ENCODE peak calls at places on chromosomes 16 and 17, in five cellular contexts. S is prostate gland, C is GM12878, G is HepG2, B is transverse colon. R is an unnamed sample.

GRCh38 chr17:36892112-36892838 is 45.0 kb upstream of the LHX1 start:
- DNase-seq in S (no peak), C (no peak), G (peak), B (no peak), R (no peak)

GRCh38 chr17:34435182-34435928 is 72.3 kb upstream of the CCL1 start:
- DNase-seq in S (no peak), C (no peak), G (no peak), B (no peak), R (no peak)

GRCh38 chr17:79338589-79338988 is 264.0 kb downstream of the ENGASE start:
- DNase-seq in S (no peak), C (no peak), G (no peak), B (no peak), R (no peak)

GRCh38 chr17:14621826-14622621 is 321.1 kb downstream of the HS3ST3B1 start:
- DNase-seq in S (no peak), C (no peak), G (no peak), B (no peak), R (no peak)

GRCh38 chr16:81779540-81780320 is 639 bp downstream of the PLCG2 start:
- DNase-seq in S (no peak), C (no peak), G (no peak), B (peak), R (no peak)

GRCh38 chr17:42670925-42671657 is 5.7 kb downstream of the PLEKHH3 start:
- DNase-seq in S (no peak), C (no peak), G (no peak), B (no peak), R (no peak)

GRCh38 chr16:81004646-81005353 is 1.9 kb downstream of the CMC2 start:
- DNase-seq in S (peak), C (no peak), G (peak), B (no peak), R (no peak)

GRCh38 chr16:84119368-84119767 is 2.6 kb upstream of the MBTPS1 start:
- DNase-seq in S (no peak), C (no peak), G (no peak), B (no peak), R (no peak)

GRCh38 chr17:48074322-48075054 is 26.3 kb downstream of the NFE2L1 start:
- DNase-seq in S (peak), C (no peak), G (peak), B (peak), R (peak)

GRCh38 chr17:68884888-68885287 is 70.3 kb downstream of the ABCA8 start:
- DNase-seq in S (no peak), C (no peak), G (no peak), B (no peak), R (no peak)

GRCh38 chr16:88435437-88436355 is 17.4 kb upstream of the ZFPM1 start:
- DNase-seq in S (no peak), C (no peak), G (no peak), B (no peak), R (no peak)
- TF ChIP-seq POLR2AphosphoS5 in S (no peak), C (no peak), G (no peak), B (no peak), R (no peak)

GRCh38 chr16:30535106-30535776 is 583 bp upstream of the ZNF747 start:
- DNase-seq in S (no peak), C (no peak), G (no peak), B (no peak), R (no peak)
- TF ChIP-seq POLR2AphosphoS5 in S (no peak), C (peak), G (no peak), B (no peak), R (no peak)

DNA sequence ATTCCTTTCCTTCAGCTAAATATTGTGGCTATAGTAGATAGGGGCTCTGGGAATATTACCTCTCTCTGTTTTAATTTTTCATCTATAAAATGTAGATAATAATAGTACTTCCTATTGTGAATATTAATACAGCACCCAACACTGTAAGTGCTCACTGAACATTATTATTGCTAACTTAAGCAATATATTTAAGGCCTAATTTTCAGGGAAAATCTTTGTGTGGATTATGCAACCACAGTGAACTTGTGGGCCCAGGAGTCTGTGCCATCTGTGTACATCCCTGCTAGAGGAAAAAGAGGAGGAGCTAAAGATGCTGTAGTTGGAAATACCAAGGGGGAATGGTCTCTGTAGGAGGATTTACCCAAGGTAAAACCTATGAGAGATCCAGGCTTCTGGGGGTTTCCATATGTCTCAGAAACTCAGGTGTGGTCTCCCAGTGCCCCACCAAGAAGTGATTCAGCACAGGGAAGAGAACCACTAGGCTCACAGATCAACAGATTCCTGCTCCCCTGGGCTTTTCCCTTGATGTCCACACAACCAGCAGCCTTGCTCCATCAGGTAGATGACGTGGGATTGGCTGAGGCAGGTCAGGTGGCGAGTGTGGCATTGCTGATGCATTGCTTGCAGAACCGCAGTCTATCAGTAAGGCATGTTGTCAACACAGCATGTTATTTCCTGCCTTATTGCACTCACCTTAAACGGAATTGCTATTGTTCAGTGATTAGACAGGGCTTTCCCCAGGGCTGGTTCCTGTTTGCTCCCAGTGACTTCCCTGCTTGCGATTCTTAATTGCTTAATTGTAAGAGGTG is 1.6 kb upstream of the N4BP1 start:
- DNase-seq in S (no peak), C (peak), G (peak), B (peak), R (no peak)
- TF ChIP-seq POLR2AphosphoS5 in S (peak), C (no peak), G (peak), B (peak), R (no peak)

DNA sequence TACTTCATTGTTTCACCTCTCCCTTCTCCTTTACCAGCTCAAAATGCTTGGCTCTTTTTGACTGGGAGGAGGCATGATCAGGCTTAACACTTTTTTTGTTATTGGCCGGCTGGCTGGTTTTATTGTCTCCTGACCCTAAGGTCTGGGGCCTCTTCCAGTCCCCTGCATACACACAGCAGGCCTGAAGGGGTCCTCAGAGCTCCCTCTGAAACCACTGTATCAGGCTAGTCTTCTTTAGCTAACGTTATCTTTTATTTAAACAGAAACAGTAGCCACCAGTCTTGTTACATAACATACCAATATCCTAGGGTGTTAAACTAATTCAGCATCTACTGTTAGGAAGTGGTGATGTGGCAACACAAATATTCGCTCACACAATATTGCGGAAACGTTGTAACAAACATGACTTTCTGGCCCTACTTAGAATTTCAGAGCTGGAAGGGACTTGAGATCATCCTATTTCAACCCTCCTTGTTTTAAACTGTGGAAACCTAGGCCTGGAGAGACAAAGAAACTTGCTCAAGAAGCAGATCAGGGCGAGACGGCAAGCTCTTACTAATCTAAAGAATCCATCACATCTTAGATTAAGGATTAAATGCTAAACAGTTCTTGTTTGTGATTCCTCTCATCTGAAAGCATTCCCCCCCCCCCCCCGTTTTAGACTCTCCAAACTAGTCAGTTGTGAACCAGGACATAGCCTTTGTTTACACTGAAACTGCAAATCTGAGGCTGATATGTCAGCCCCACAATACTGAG is 1.7 kb upstream of the YPEL2 start:
- DNase-seq in S (peak), C (peak), G (peak), B (peak), R (peak)
- TF ChIP-seq POLR2AphosphoS5 in S (peak), C (no peak), G (no peak), B (no peak), R (peak)

GRCh38 chr17:38613981-38614779 is 8.4 kb upstream of the SRCIN1 start:
- DNase-seq in S (no peak), C (no peak), G (peak), B (no peak), R (peak)
- TF ChIP-seq POLR2AphosphoS5 in S (no peak), C (no peak), G (peak), B (no peak), R (no peak)

GRCh38 chr16:86046026-86046713 is 147.2 kb downstream of the IRF8 start:
- DNase-seq in S (no peak), C (no peak), G (no peak), B (peak), R (peak)

GRCh38 chr16:86045601-86045971 is 146.6 kb downstream of the IRF8 start:
- DNase-seq in S (no peak), C (no peak), G (no peak), B (peak), R (peak)

GRCh38 chr16:86044881-86045600 is 146.1 kb downstream of the IRF8 start:
- DNase-seq in S (no peak), C (no peak), G (no peak), B (peak), R (peak)

GRCh38 chr16:86048221-86048620 is 149.3 kb downstream of the IRF8 start:
- DNase-seq in S (no peak), C (no peak), G (no peak), B (peak), R (peak)

DNA sequence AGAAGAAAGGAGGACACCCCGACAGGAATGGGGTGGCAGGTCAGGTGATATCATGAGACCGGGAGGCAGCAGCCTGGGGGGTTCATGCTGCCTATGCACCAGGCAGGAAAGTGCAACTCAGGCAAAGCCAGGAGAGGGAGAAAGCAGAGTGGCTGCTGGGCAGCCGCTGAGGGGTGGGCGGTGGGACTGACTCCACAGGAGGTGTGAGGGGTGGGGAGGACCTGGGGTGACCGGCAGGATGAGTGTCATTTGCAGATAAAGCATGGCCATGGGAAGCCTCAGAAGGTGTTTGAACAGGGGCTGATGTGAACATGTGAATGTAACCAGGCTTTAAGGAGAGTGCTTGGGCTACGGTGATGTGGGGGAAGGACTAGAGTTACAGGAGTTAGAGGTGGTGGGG is 147.9 kb downstream of the IRF8 start:
- DNase-seq in S (no peak), C (no peak), G (no peak), B (peak), R (peak)
- TF ChIP-seq POLR2AphosphoS5 in S (no peak), C (no peak), G (no peak), B (no peak), R (no peak)

GRCh38 chr16:11229432-11229831 is 26.6 kb downstream of the SOCS1 start:
- DNase-seq in S (no peak), C (no peak), G (no peak), B (no peak), R (no peak)

GRCh38 chr16:11224096-11224893 is 31.7 kb downstream of the SOCS1 start:
- DNase-seq in S (peak), C (peak), G (peak), B (peak), R (peak)

GRCh38 chr16:11225677-11226549 is 30.1 kb downstream of the SOCS1 start:
- DNase-seq in S (no peak), C (no peak), G (no peak), B (no peak), R (no peak)

GRCh38 chr16:11229906-11230305 is 26.1 kb downstream of the SOCS1 start:
- DNase-seq in S (peak), C (no peak), G (no peak), B (peak), R (no peak)

DNA sequence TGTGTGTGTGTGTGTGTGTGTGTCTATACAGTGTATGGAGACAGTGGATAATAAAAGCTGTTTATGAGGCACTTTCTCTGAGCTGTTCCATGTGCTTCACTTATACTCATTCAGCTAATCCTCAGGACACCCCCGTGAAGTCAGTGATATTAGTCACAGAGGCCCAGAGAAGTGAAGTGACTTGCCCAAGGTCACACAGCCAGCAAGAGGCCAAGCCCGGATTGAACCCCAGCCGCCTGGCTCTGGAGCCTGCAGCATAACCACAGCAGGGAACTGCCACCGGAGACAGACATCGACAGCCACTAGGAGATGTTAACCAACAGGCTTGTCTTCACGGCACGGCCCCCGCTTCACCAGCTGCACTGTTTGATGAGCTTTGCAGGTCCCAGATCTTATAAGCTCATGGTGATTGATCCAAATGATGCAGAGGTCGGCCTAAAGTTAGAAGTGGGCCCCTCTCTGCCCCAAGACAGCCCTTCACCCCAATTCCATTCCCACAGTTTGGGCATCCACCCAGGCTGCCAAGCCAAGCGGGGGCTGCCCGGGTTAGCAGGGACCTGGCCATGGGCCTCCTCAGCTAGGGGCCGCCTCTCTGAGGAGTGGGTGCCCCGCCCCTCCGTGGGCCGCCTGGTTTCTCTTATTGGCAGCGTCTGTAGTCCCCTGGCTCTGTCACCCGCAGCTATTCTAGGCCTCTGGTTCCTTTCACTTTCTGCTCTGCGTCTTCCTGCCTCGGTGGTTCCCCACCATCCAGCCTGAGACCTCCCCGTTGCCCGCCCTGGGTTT is 30.9 kb downstream of the SOCS1 start:
- DNase-seq in S (no peak), C (peak), G (no peak), B (peak), R (no peak)
- TF ChIP-seq POLR2AphosphoS5 in S (no peak), C (no peak), G (no peak), B (no peak), R (no peak)

R was measured in sigmoid colon.